ENCODE peak calls at places on chromosomes 13 and 19, in seven cellular contexts. T is breast epithelium, W is pancreas, N is lower lobe of right lung, Q is heart right ventricle, H is RWPE1, X is left ventricle myocardium inferior. C is an unnamed sample.
A peak's percentile ranks its signal among the peaks of the same experiment; 100 is the strongest.

GRCh38 chr13:81540777-81541176 is 1199.9 kb upstream of the SPRY2 start:
- DNase-seq in N (no peak), W (no peak), T (no peak), Q (no peak), H (no peak), X (no peak), C (no peak)

GRCh38 chr13:85806553-85807175 is 7.4 kb upstream of the SLITRK6 start:
- DNase-seq in H (peak; percentile 27), Q (no peak), N (no peak), W (no peak), X (no peak), T (no peak), C (no peak)

GRCh38 chr13:21338651-21339278 is 120.3 kb downstream of the ZDHHC20 start:
- DNase-seq in N (no peak), X (no peak), T (no peak), Q (no peak), W (no peak), H (no peak), C (no peak)

GRCh38 chr19:50419580-50420035 is 870 bp downstream of the SPIB start:
- DNase-seq in Q (no peak), N (no peak), H (no peak), W (no peak), X (no peak), T (no peak), C (no peak)

GRCh38 chr19:35266904-35267817 is 1.6 kb upstream of the USF2 start:
- DNase-seq in Q (peak; percentile 50), N (peak; percentile 74), H (no peak), W (peak; percentile 60), X (peak; percentile 66), T (no peak), C (no peak)

GRCh38 chr19:47445937-47446402 is 25.7 kb downstream of the SLC8A2 start:
- DNase-seq in Q (no peak), N (peak; percentile 62), W (peak; percentile 37), T (no peak), H (no peak), X (no peak), C (no peak)

GRCh38 chr19:3665681-3666544 is 34.4 kb downstream of the PIP5K1C start:
- DNase-seq in X (peak; percentile 72), T (peak; percentile 77), W (peak; percentile 73), Q (peak; percentile 67), H (peak; percentile 62), N (peak; percentile 76), C (peak; percentile 77)

GRCh38 chr13:27830010-27830409 is 37.7 kb downstream of the GSX1 start:
- DNase-seq in X (peak; percentile 38), T (no peak), H (peak; percentile 64), W (peak; percentile 71), Q (peak; percentile 15), N (peak; percentile 71), C (peak; percentile 59)

GRCh38 chr19:44401108-44401786 is at the start of gene ZNF285:
- DNase-seq in T (peak; percentile 90), N (peak; percentile 92), Q (peak; percentile 95), H (peak; percentile 92), X (peak; percentile 96), W (peak; percentile 86), C (peak; percentile 78)

GRCh38 chr13:38223093-38223492 is 126.6 kb upstream of the UFM1 start:
- DNase-seq in X (no peak), Q (no peak), N (no peak), T (no peak), W (no peak), H (no peak), C (no peak)

GRCh38 chr13:111343186-111343805 is 22.9 kb downstream of the TEX29 start:
- DNase-seq in H (no peak), W (no peak), X (no peak), Q (peak; percentile 0), T (no peak), N (no peak), C (no peak)

GRCh38 chr13:60759499-60759898 is 362.5 kb downstream of the TDRD3 start:
- DNase-seq in W (peak; percentile 48), Q (no peak), H (peak; percentile 8), T (no peak), N (no peak), X (no peak), C (no peak)

GRCh38 chr13:104571161-104571889 is 1505.1 kb upstream of the SLC10A2 start:
- DNase-seq in X (no peak), H (peak; percentile 62), T (no peak), Q (peak; percentile 78), W (peak; percentile 81), N (no peak), C (peak; percentile 25)

GRCh38 chr19:1783354-1783753 is 28.7 kb downstream of the ATP8B3 start:
- DNase-seq in T (no peak), W (no peak), N (no peak), Q (no peak), H (no peak), X (no peak), C (no peak)

GRCh38 chr19:45663800-45664199 is 4.2 kb upstream of the GIPR start:
- DNase-seq in H (no peak), Q (no peak), W (no peak), X (no peak), T (no peak), N (no peak), C (no peak)

GRCh38 chr13:85191996-85192395 is 607.2 kb downstream of the SLITRK6 start:
- DNase-seq in H (no peak), W (no peak), T (no peak), Q (no peak), X (no peak), N (no peak), C (no peak)

GRCh38 chr13:59771272-59771671 is 392.5 kb downstream of the DIAPH3 start:
- DNase-seq in X (no peak), H (peak; percentile 8), Q (no peak), W (no peak), N (no peak), T (no peak), C (no peak)

GRCh38 chr19:49847731-49848696 is 2.9 kb upstream of the PTOV1 start:
- DNase-seq in H (peak; percentile 60), T (no peak), Q (no peak), W (no peak), N (no peak), X (no peak), C (no peak)

GRCh38 chr13:29081036-29081435 is 260.9 kb downstream of the MTUS2 start:
- DNase-seq in X (no peak), T (no peak), H (no peak), N (no peak), Q (no peak), W (no peak), C (no peak)

GRCh38 chr13:84870190-84870589 is 929.0 kb downstream of the SLITRK6 start:
- DNase-seq in T (no peak), X (no peak), H (no peak), N (no peak), Q (no peak), W (no peak), C (no peak)

GRCh38 chr19:5078666-5079409 is 109.9 kb downstream of the KDM4B start:
- DNase-seq in T (no peak), H (no peak), Q (no peak), X (peak; percentile 46), N (no peak), W (no peak), C (no peak)

GRCh38 chr13:111242585-111242984 is 77.9 kb upstream of the TEX29 start:
- DNase-seq in Q (no peak), W (no peak), N (no peak), H (no peak), X (no peak), T (no peak), C (no peak)

GRCh38 chr13:46565808-46566750 is 13.1 kb downstream of the LRCH1 start:
- DNase-seq in H (no peak), X (no peak), Q (no peak), T (no peak), W (no peak), N (no peak), C (no peak)

GRCh38 chr13:34833562-34834182 is 108.4 kb upstream of the NBEA start:
- DNase-seq in X (no peak), W (no peak), Q (no peak), H (no peak), T (no peak), N (no peak), C (no peak)

GRCh38 chr13:32415019-32415418 is 12.9 kb downstream of the N4BP2L1 start:
- DNase-seq in X (no peak), N (no peak), W (no peak), Q (no peak), H (no peak), T (no peak), C (no peak)

GRCh38 chr19:4415352-4415751 is 12.9 kb downstream of the CHAF1A start:
- DNase-seq in T (no peak), N (no peak), X (no peak), W (no peak), H (no peak), Q (no peak), C (no peak)

GRCh38 chr13:68897331-68897730 is 1210.3 kb upstream of the ATXN8OS start:
- DNase-seq in N (no peak), Q (no peak), W (no peak), H (no peak), T (no peak), X (no peak), C (no peak)

GRCh38 chr13:27053902-27054595 is 117.6 kb downstream of the USP12 start:
- DNase-seq in H (peak; percentile 87), X (no peak), T (no peak), N (no peak), W (no peak), Q (no peak), C (no peak)

GRCh38 chr19:43700368-43701015 is 15.4 kb upstream of the IRGC start:
- DNase-seq in Q (peak; percentile 76), T (no peak), N (peak; percentile 47), W (no peak), H (no peak), X (peak; percentile 46), C (no peak)

GRCh38 chr19:52993342-52994178 is 20.2 kb upstream of the ERVV-1 start:
- DNase-seq in X (peak; percentile 75), W (peak; percentile 65), T (peak; percentile 77), H (peak; percentile 62), Q (peak; percentile 76), N (peak; percentile 81), C (peak; percentile 42)
- TF ChIP-seq CTCF in X (peak; percentile 85), W (peak; percentile 51), T (peak; percentile 49), H (no peak), Q (peak; percentile 85), N (peak; percentile 63), C (peak; percentile 34)

GRCh38 chr19:12782424-12783225 is 7.3 kb upstream of the HOOK2 start:
- DNase-seq in W (peak; percentile 76), H (peak; percentile 69), N (peak; percentile 94), X (peak; percentile 92), Q (peak; percentile 95), T (peak; percentile 80), C (peak; percentile 74)
- TF ChIP-seq CTCF in W (no peak), H (no peak), N (peak; percentile 23), X (no peak), Q (peak; percentile 30), T (no peak), C (no peak)

DNA sequence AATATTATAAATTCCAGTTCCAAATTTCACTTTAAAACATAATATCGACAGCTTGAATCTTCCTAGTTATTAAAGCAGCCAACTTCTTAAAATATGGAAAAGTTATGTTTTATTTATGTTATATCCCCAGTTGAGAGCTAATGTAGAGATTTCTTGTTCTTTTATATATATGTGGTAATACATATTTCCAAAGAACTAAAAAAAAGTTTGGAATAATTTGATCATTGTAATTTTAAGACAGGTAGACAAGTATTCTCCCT is 781 bp upstream of the TBC1D4 start:
- DNase-seq in Q (no peak), N (no peak), T (no peak), X (no peak), W (no peak), H (no peak), C (no peak)
- TF ChIP-seq CTCF in Q (no peak), N (no peak), T (no peak), X (no peak), W (no peak), H (peak; percentile 44), C (no peak)

GRCh38 chr13:41132512-41133152 is at the start of gene KBTBD6:
- DNase-seq in X (peak; percentile 96), T (peak; percentile 94), Q (peak; percentile 96), N (peak; percentile 98), H (peak; percentile 86), W (peak; percentile 96), C (peak; percentile 76)
- TF ChIP-seq CTCF in X (no peak), T (no peak), Q (no peak), N (no peak), H (no peak), W (no peak), C (no peak)